ENCODE peak calls at places on chromosomes 5 and 9, in four cellular contexts. H is A549, M is HepG2, W is GM12878. Y is an unnamed sample.

GRCh38 chr9:135088348-135088978 is 995 bp downstream of the OLFM1 start:
- DNase-seq in M (no peak), H (no peak), W (no peak), Y (peak)

GRCh38 chr5:17379188-17379951 is 118.7 kb upstream of the TAF11L2 start:
- DNase-seq in H (no peak), M (no peak), W (no peak), Y (peak)

GRCh38 chr5:180130291-180130869 is 58.8 kb upstream of the RNF130 start:
- DNase-seq in H (no peak), M (no peak), W (no peak), Y (no peak)

GRCh38 chr5:92560698-92561361 is 1020.2 kb downstream of the NR2F1-AS1 start:
- DNase-seq in M (no peak), W (no peak), H (peak), Y (no peak)

GRCh38 chr9:5920860-5921328 is 30.2 kb downstream of the MLANA start:
- DNase-seq in M (no peak), W (peak), H (no peak), Y (no peak)

GRCh38 chr5:149079883-149080282 is 17.0 kb upstream of the SH3TC2 start:
- DNase-seq in H (no peak), M (no peak), W (no peak), Y (no peak)

GRCh38 chr9:72315510-72316287 is 49.3 kb downstream of the ZFAND5 start:
- DNase-seq in H (peak), W (no peak), M (no peak), Y (no peak)

GRCh38 chr9:134434896-134435506 is 108.7 kb downstream of the RXRA start:
- DNase-seq in M (peak), H (peak), W (no peak), Y (peak)

GRCh38 chr5:122392844-122393243 is 80.8 kb downstream of the SNCAIP start:
- DNase-seq in H (no peak), M (no peak), W (no peak), Y (no peak)

GRCh38 chr5:58294598-58295298 is 165.1 kb downstream of the PLK2 start:
- DNase-seq in H (no peak), W (peak), M (no peak), Y (no peak)

GRCh38 chr9:7094052-7094451 is 336.3 kb downstream of the KDM4C start:
- DNase-seq in H (peak), W (no peak), M (peak), Y (peak)

GRCh38 chr5:137730331-137730730 is 5.6 kb downstream of the KLHL3 start:
- DNase-seq in W (no peak), M (no peak), H (no peak), Y (no peak)

GRCh38 chr9:3001311-3001710 is 157.4 kb upstream of the PUM3 start:
- DNase-seq in M (no peak), W (no peak), H (no peak), Y (no peak)

GRCh38 chr5:177427211-177427822 is 841 bp downstream of the GRK6 start:
- DNase-seq in H (no peak), W (no peak), M (no peak), Y (peak)

GRCh38 chr9:136268318-136268717 is 22.7 kb upstream of the QSOX2 start:
- DNase-seq in M (peak), H (peak), W (no peak), Y (no peak)

GRCh38 chr9:124593080-124594058 is 86.2 kb upstream of the NR5A1 start:
- DNase-seq in H (no peak), W (no peak), M (no peak), Y (no peak)

GRCh38 chr5:135191084-135191826 is 157.2 kb upstream of the PITX1 start:
- DNase-seq in M (peak), H (peak), W (no peak), Y (peak)

GRCh38 chr5:133607451-133607850 is 4.9 kb downstream of the FSTL4 start:
- DNase-seq in H (no peak), M (no peak), W (no peak), Y (peak)

GRCh38 chr9:90020277-90020871 is 415.6 kb downstream of the GADD45G start:
- DNase-seq in M (no peak), H (no peak), W (no peak), Y (no peak)

GRCh38 chr5:73232266-73233041 is 59.5 kb downstream of the TMEM174 start:
- DNase-seq in H (no peak), M (no peak), W (no peak), Y (peak)

GRCh38 chr5:60207031-60207430 is 313.5 kb upstream of the PDE4D start:
- DNase-seq in W (peak), M (no peak), H (no peak), Y (no peak)

GRCh38 chr9:79224672-79225433 is 346.9 kb upstream of the TLE4 start:
- DNase-seq in W (no peak), M (no peak), H (peak), Y (no peak)

GRCh38 chr5:39231705-39232525 is 12.6 kb upstream of the FYB1 start:
- DNase-seq in H (peak), M (peak), W (peak), Y (no peak)

GRCh38 chr5:5182508-5183191 is 42.5 kb downstream of the ADAMTS16 start:
- DNase-seq in H (no peak), W (no peak), M (no peak), Y (no peak)

GRCh38 chr9:119818726-119819435 is 449.6 kb upstream of the BRINP1 start:
- DNase-seq in W (no peak), M (no peak), H (no peak), Y (no peak)

GRCh38 chr5:151718653-151719052 is 31.9 kb upstream of the SPARC start:
- DNase-seq in M (no peak), H (no peak), W (no peak), Y (no peak)

GRCh38 chr5:32506251-32506661 is 61.7 kb upstream of the ZFR start:
- DNase-seq in M (no peak), W (no peak), H (no peak), Y (no peak)
- TF ChIP-seq PBX3 in M (no peak), W (no peak), H (no peak), Y (no peak)

GRCh38 chr5:157821405-157821804 is 37.5 kb downstream of the CLINT1 start:
- DNase-seq in H (no peak), M (no peak), W (no peak), Y (no peak)

GRCh38 chr5:157817928-157818327 is 41.0 kb downstream of the CLINT1 start:
- DNase-seq in W (no peak), M (no peak), H (no peak), Y (no peak)

GRCh38 chr5:157820593-157821252 is 38.2 kb downstream of the CLINT1 start:
- DNase-seq in M (peak), H (peak), W (no peak), Y (peak)

GRCh38 chr5:157818368-157818767 is 40.6 kb downstream of the CLINT1 start:
- DNase-seq in M (no peak), W (no peak), H (no peak), Y (no peak)

DNA sequence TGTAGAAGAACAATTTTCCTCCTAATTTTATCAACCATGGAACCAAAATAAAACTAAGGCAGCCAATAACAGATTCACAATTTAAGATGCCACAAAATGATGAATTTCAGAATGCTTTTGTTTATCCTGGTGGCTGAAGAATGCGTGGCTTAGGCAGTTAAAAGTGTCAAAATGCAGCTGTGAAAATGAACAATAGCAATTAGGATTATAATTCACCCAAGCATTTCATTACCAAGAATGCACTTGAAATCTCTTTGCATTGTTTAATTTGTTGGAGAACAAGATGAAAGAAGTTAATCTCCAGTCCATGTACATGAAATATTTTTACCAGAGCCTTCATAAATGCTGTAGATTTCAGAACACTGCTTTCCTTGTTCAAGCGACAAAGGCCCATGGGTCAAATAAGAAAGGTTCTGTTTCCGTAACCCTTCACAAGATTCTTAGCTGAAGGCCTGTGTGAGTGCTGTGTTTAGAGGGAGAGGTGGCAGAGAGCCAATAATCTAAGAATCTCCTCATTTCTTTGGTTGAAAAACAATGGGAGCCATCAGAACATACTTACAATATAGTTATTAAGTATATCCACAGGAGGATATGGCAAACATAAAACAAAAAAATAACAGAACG is 39.3 kb downstream of the CLINT1 start:
- DNase-seq in H (no peak), W (no peak), M (peak), Y (no peak)
- TF ChIP-seq PBX3 in H (no peak), W (no peak), M (no peak), Y (no peak)

DNA sequence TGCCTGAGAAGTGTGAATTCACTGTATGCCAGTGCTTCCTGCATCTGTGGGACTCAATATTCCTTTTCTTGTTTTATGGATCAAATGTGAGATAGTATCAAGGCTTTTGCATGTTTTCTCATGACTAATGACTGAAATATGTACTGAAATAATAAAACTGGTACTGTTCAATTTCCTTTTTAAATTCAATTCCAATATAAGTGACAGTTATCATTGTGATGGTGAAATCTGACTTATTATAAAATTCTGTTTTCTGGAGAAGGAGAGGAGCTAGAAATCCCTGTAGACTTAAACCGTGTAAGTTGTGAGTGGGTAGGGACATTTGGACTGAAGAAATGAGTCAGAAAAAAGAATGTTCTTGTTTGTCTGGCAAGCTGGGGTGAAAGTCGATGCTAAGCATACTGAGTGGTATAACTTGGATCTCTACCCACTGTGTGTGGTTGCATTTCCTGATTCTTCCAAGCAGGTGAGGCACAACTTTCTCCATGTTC is 245.2 kb downstream of the EFNA5 start:
- DNase-seq in M (no peak), H (peak), W (no peak), Y (no peak)
- TF ChIP-seq PBX3 in M (no peak), H (no peak), W (no peak), Y (peak)

GRCh38 chr9:100125236-100125635 is 26.2 kb downstream of the INVS start:
- DNase-seq in W (no peak), H (no peak), M (no peak), Y (no peak)

GRCh38 chr9:100131875-100132430 is 32.9 kb downstream of the INVS start:
- DNase-seq in H (no peak), W (no peak), M (no peak), Y (no peak)

GRCh38 chr9:100125913-100126312 is 26.9 kb downstream of the INVS start:
- DNase-seq in M (no peak), H (no peak), W (no peak), Y (no peak)

GRCh38 chr9:100129772-100130171 is 30.7 kb downstream of the INVS start:
- DNase-seq in M (no peak), H (no peak), W (no peak), Y (no peak)

DNA sequence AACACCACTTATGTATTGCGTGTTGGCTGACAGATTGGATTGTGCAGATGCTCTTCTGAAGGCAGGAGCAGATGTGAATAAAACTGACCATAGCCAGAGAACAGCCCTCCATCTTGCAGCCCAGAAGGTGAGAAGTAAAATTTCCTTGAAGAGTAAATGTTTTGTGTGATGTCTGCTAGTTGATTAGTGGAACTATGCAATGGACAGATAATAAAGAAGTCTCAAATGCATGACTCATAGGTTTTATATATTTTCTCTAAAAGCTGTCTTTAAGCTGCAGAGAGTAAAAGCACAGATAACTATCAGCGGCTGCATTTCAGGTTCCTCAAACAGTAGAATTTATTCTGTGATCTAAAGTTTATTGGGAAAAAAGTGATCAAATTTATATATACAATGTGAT is 27.4 kb downstream of the INVS start:
- DNase-seq in M (no peak), W (no peak), H (no peak), Y (no peak)
- TF ChIP-seq PBX3 in M (no peak), W (no peak), H (no peak), Y (no peak)

GRCh38 chr5:1130218-1130946 is 18.5 kb upstream of the SLC12A7 start:
- DNase-seq in M (no peak), H (no peak), W (no peak), Y (no peak)

GRCh38 chr5:1129725-1130082 is 17.8 kb upstream of the SLC12A7 start:
- DNase-seq in W (no peak), H (no peak), M (no peak), Y (no peak)

GRCh38 chr5:1131191-1131621 is 19.3 kb upstream of the SLC12A7 start:
- DNase-seq in H (no peak), M (no peak), W (no peak), Y (no peak)

GRCh38 chr5:1128977-1129724 is 17.3 kb upstream of the SLC12A7 start:
- DNase-seq in H (no peak), M (no peak), W (no peak), Y (no peak)

DNA sequence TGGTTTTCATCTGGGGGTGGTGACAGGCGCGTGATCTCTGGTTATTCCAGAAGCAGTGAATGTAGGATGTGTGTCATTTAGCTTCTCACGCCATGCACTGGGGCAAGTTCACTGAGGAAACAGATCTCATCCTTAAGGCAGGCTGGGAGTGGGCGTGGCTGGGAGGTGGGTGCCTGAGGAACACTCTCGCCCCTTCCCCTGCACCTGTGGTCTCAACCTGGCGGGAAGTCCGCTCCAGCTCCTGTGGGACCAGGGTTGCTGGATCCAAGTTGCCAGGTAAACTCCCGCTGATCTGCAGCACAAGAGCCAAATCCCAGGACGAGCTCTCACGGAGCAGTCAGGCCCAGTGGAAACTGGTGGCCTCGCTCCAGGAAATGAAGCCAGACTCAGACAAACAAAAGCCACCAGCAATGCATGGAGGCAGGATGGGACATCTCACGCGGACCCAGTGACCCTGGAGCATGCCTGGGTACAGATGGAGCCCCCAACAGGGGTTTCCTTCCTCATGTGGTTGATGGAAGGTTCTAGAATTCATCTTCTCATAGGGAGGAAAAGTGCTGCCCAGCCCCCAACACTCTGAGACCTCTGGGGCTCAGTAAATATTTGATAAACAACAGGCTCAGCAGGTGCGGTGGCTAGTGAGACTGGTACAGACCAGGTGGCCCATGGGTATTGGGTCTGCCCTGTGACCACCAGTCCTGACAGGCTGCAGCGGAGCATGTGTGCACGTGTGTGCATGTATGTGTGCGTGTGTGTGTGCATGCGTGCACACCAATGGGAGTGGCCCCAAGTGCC is 16.3 kb upstream of the SLC12A7 start:
- DNase-seq in M (no peak), W (no peak), H (no peak), Y (no peak)
- TF ChIP-seq PBX3 in M (no peak), W (no peak), H (no peak), Y (no peak)

GRCh38 chr5:112106878-112107277 is 312.2 kb downstream of the EPB41L4A start:
- DNase-seq in H (no peak), M (no peak), W (no peak), Y (no peak)

GRCh38 chr5:112113565-112113964 is 305.5 kb downstream of the EPB41L4A start:
- DNase-seq in H (no peak), W (no peak), M (no peak), Y (no peak)

GRCh38 chr5:112109331-112109993 is 309.6 kb downstream of the EPB41L4A start:
- DNase-seq in H (peak), W (no peak), M (no peak), Y (peak)
- TF ChIP-seq PBX3 in H (no peak), W (no peak), M (no peak), Y (peak)

DNA sequence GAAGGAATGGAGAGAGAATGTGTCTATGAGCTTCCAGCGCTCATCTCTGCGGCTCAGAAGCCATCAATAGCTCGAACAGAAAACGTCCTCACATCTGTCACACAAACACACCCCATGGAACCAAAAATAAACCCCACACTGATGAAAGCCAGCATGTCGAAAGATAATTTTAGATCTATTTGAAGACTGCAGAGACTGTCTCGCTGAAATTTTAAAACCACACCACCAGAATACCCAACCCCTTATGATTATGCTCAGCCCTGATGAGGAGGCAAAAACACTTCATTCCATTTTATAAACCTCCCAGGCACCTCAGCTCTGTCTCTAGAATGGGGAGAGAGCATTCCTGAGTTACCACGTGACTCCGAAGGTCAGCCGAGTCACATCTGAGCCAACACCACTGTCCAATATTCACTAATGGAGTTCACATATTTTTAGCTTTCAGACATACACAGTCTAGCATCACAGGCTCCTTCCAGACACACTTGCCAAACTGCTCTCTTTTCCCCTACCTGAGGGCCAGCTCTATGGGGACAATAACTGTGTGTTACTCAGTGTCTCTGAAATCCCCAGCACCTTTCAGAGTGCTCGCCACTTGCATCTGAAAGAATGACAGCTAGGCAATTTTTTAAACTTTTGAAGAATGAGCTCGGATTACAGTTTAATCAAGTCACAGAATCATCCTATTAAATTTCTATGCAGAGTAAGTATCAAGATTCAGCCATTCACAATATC is 63.2 kb downstream of the SERINC5 start:
- DNase-seq in H (peak), W (no peak), M (peak), Y (no peak)
- TF ChIP-seq PBX3 in H (no peak), W (no peak), M (no peak), Y (no peak)

DNA sequence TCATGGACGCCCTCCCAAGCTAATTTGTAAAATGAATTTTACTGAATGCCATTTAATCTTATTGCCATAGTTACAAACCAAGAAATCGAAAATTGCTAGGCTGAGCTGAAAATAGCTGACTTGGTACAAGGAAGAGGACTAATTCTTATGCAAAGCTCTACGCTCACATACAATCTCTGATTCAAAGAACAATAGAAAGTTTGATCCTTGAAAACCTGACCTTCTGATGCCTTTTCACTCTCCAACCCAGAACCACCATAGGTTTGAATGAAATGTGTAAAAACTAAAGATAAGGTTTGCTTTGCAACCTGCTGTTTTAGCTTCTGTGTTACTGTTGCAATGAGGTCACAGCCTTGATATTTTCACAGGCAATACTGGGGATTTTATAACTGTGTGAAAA is 240.5 kb upstream of the SEMA6A start:
- DNase-seq in M (no peak), W (no peak), H (no peak), Y (no peak)
- TF ChIP-seq PBX3 in M (no peak), W (no peak), H (no peak), Y (no peak)